ENCODE peak calls at places on chromosomes 12 and 14, in ten cellular contexts. U, Q, O, A, V, N, L, P, G and W are unnamed samples.
A peak's percentile ranks its signal among the peaks of the same experiment; 100 is the strongest.

GRCh38 chr12:52372216-52373154 is 5.2 kb upstream of the KRT85 start:
- DNase-seq in P (peak; percentile 83), O (peak; percentile 50), L (peak; percentile 86), Q (peak; percentile 88), U (peak; percentile 89), G (no peak), V (peak; percentile 76), A (peak; percentile 72), N (no peak), W (no peak)

GRCh38 chr14:73477618-73478266 is 13.0 kb upstream of the RIOX1 start:
- DNase-seq in Q (no peak), U (no peak), L (no peak), V (no peak), N (no peak), O (no peak), P (peak; percentile 72), A (no peak), G (no peak), W (no peak)

GRCh38 chr12:15808250-15808971 is 19.2 kb upstream of the EPS8 start:
- DNase-seq in A (no peak), G (no peak), N (no peak), P (peak; percentile 58), V (no peak), L (no peak), Q (no peak), O (no peak), U (no peak), W (no peak)

GRCh38 chr12:132161796-132162507 is 17.7 kb downstream of the NOC4L start:
- DNase-seq in P (no peak), V (no peak), N (no peak), O (no peak), L (peak; percentile 6), G (no peak), U (no peak), Q (no peak), A (no peak), W (no peak)

GRCh38 chr14:56797569-56798446 is 12.5 kb downstream of the OTX2 start:
- DNase-seq in O (no peak), A (no peak), V (no peak), U (no peak), P (no peak), N (no peak), G (no peak), Q (peak; percentile 58), L (no peak), W (no peak)

GRCh38 chr12:31491819-31492598 is 98.9 kb downstream of the DENND5B start:
- DNase-seq in P (peak; percentile 94), V (peak; percentile 91), L (no peak), O (peak; percentile 94), G (no peak), A (no peak), N (no peak), Q (no peak), U (no peak), W (no peak)

GRCh38 chr12:104519190-104519857 is 62.6 kb downstream of the CHST11 start:
- DNase-seq in G (no peak), Q (no peak), V (no peak), N (no peak), O (no peak), P (no peak), L (no peak), U (no peak), A (peak; percentile 77), W (peak; percentile 59)

GRCh38 chr12:32444895-32445294 is 45.5 kb downstream of the FGD4 start:
- DNase-seq in Q (no peak), N (no peak), G (no peak), A (no peak), V (peak; percentile 82), U (no peak), P (peak; percentile 91), L (no peak), O (peak; percentile 96), W (no peak)

GRCh38 chr12:120649442-120650248 is 9.2 kb downstream of the CABP1 start:
- DNase-seq in Q (peak; percentile 55), L (no peak), O (no peak), A (peak; percentile 24), V (no peak), N (no peak), P (no peak), U (peak; percentile 52), G (no peak), W (no peak)

GRCh38 chr14:48670939-48671338 is 915.2 kb downstream of the RPS29 start:
- DNase-seq in L (no peak), V (no peak), N (no peak), P (no peak), G (no peak), Q (no peak), A (no peak), O (no peak), U (no peak), W (no peak)

GRCh38 chr12:50913224-50913623 is 39.1 kb upstream of the HIGD1C start:
- DNase-seq in Q (no peak), V (no peak), P (no peak), G (no peak), N (no peak), L (no peak), O (no peak), U (no peak), A (no peak), W (no peak)

GRCh38 chr14:41607966-41608663 is 1.4 kb downstream of the LRFN5 start:
- DNase-seq in V (no peak), N (no peak), O (no peak), P (peak; percentile 14), L (no peak), U (peak; percentile 53), G (no peak), A (no peak), Q (peak; percentile 40), W (no peak)

GRCh38 chr14:74516451-74517155 is 23.0 kb downstream of the ISCA2 start:
- DNase-seq in V (no peak), A (no peak), G (no peak), N (no peak), P (peak; percentile 53), O (no peak), Q (peak; percentile 67), U (no peak), L (no peak), W (no peak)

GRCh38 chr12:991350-992278 is 591 bp downstream of the ERC1 start:
- DNase-seq in O (no peak), N (no peak), L (no peak), G (peak; percentile 65), A (no peak), U (no peak), Q (peak; percentile 87), V (peak; percentile 25), P (no peak), W (peak; percentile 23)

GRCh38 chr12:49825360-49825970 is 2.7 kb downstream of the NCKAP5L start:
- DNase-seq in N (no peak), G (no peak), A (peak; percentile 56), P (peak; percentile 65), V (no peak), O (no peak), Q (no peak), U (no peak), L (no peak), W (no peak)